ENCODE peak calls at places on chromosome 2, in nine cellular contexts. One of them, this sample, is unnamed.

GRCh38 chr2:112640800-112641675 is 4.7 kb upstream of the SLC20A1 start:
- DNase-seq in C1 segment of cervical spinal cord: no peak
- DNase-seq in right cardiac atrium: no peak
- DNase-seq in H1: no peak
- DNase-seq in SW 1271: peak; percentile 68
- DNase-seq in bronchial epithelial cell: peak; percentile 76
- DNase-seq in posterior cingulate gyrus: no peak
- DNase-seq in NCI-H1105: no peak
- DNase-seq in activated T-cell treated with anti-CD3 and anti-CD28 coated beads for 1 hour: no peak
- DNase-seq in this sample: peak; percentile 46

GRCh38 chr2:196959750-196960392 is 33.4 kb upstream of the PGAP1 start:
- DNase-seq in C1 segment of cervical spinal cord: no peak
- DNase-seq in right cardiac atrium: no peak
- DNase-seq in H1: no peak
- DNase-seq in SW 1271: no peak
- DNase-seq in bronchial epithelial cell: peak; percentile 48
- DNase-seq in posterior cingulate gyrus: no peak
- DNase-seq in NCI-H1105: no peak
- DNase-seq in activated T-cell treated with anti-CD3 and anti-CD28 coated beads for 1 hour: no peak
- DNase-seq in this sample: peak; percentile 21

GRCh38 chr2:38497670-38498037 is 105.1 kb downstream of the HNRNPLL start:
- DNase-seq in C1 segment of cervical spinal cord: no peak
- DNase-seq in right cardiac atrium: no peak
- DNase-seq in H1: no peak
- DNase-seq in SW 1271: no peak
- DNase-seq in bronchial epithelial cell: no peak
- DNase-seq in posterior cingulate gyrus: no peak
- DNase-seq in NCI-H1105: no peak
- DNase-seq in activated T-cell treated with anti-CD3 and anti-CD28 coated beads for 1 hour: no peak
- DNase-seq in this sample: no peak

GRCh38 chr2:201900362-201900761 is 94.0 kb downstream of the CDK15 start:
- DNase-seq in C1 segment of cervical spinal cord: no peak
- DNase-seq in right cardiac atrium: no peak
- DNase-seq in H1: no peak
- DNase-seq in SW 1271: no peak
- DNase-seq in bronchial epithelial cell: peak; percentile 17
- DNase-seq in posterior cingulate gyrus: no peak
- DNase-seq in NCI-H1105: no peak
- DNase-seq in activated T-cell treated with anti-CD3 and anti-CD28 coated beads for 1 hour: no peak
- DNase-seq in this sample: no peak

GRCh38 chr2:28206786-28207185 is 185.9 kb upstream of the FOSL2 start:
- DNase-seq in C1 segment of cervical spinal cord: no peak
- DNase-seq in right cardiac atrium: no peak
- DNase-seq in H1: no peak
- DNase-seq in SW 1271: no peak
- DNase-seq in bronchial epithelial cell: no peak
- DNase-seq in posterior cingulate gyrus: no peak
- DNase-seq in NCI-H1105: peak; percentile 23
- DNase-seq in activated T-cell treated with anti-CD3 and anti-CD28 coated beads for 1 hour: no peak
- DNase-seq in this sample: no peak

GRCh38 chr2:134491796-134492441 is 226.9 kb downstream of the TMEM163 start:
- DNase-seq in C1 segment of cervical spinal cord: no peak
- DNase-seq in right cardiac atrium: no peak
- DNase-seq in H1: no peak
- DNase-seq in SW 1271: no peak
- DNase-seq in bronchial epithelial cell: peak; percentile 37
- DNase-seq in posterior cingulate gyrus: no peak
- DNase-seq in NCI-H1105: peak; percentile 85
- DNase-seq in activated T-cell treated with anti-CD3 and anti-CD28 coated beads for 1 hour: no peak
- DNase-seq in this sample: peak; percentile 32

GRCh38 chr2:10022886-10023662 is 20.3 kb upstream of the KLF11 start:
- DNase-seq in C1 segment of cervical spinal cord: no peak
- DNase-seq in right cardiac atrium: peak; percentile 26
- DNase-seq in H1: no peak
- DNase-seq in SW 1271: no peak
- DNase-seq in bronchial epithelial cell: no peak
- DNase-seq in posterior cingulate gyrus: no peak
- DNase-seq in NCI-H1105: no peak
- DNase-seq in activated T-cell treated with anti-CD3 and anti-CD28 coated beads for 1 hour: no peak
- DNase-seq in this sample: no peak

GRCh38 chr2:163121483-163121882 is 282.9 kb upstream of the KCNH7 start:
- DNase-seq in C1 segment of cervical spinal cord: no peak
- DNase-seq in right cardiac atrium: no peak
- DNase-seq in H1: no peak
- DNase-seq in SW 1271: no peak
- DNase-seq in bronchial epithelial cell: no peak
- DNase-seq in posterior cingulate gyrus: no peak
- DNase-seq in NCI-H1105: no peak
- DNase-seq in activated T-cell treated with anti-CD3 and anti-CD28 coated beads for 1 hour: no peak
- DNase-seq in this sample: no peak

GRCh38 chr2:239866778-239867177 is 158.4 kb downstream of the NDUFA10 start:
- DNase-seq in C1 segment of cervical spinal cord: no peak
- DNase-seq in right cardiac atrium: no peak
- DNase-seq in H1: no peak
- DNase-seq in SW 1271: no peak
- DNase-seq in bronchial epithelial cell: no peak
- DNase-seq in posterior cingulate gyrus: no peak
- DNase-seq in NCI-H1105: no peak
- DNase-seq in activated T-cell treated with anti-CD3 and anti-CD28 coated beads for 1 hour: no peak
- DNase-seq in this sample: no peak

GRCh38 chr2:216366777-216367465 is 5.4 kb downstream of the MARCHF4 start:
- DNase-seq in C1 segment of cervical spinal cord: no peak
- DNase-seq in right cardiac atrium: no peak
- DNase-seq in H1: no peak
- DNase-seq in SW 1271: no peak
- DNase-seq in bronchial epithelial cell: no peak
- DNase-seq in posterior cingulate gyrus: no peak
- DNase-seq in NCI-H1105: no peak
- DNase-seq in activated T-cell treated with anti-CD3 and anti-CD28 coated beads for 1 hour: no peak
- DNase-seq in this sample: no peak

GRCh38 chr2:7016120-7016519 is 98.9 kb downstream of the RNF144A start:
- DNase-seq in C1 segment of cervical spinal cord: no peak
- DNase-seq in right cardiac atrium: no peak
- DNase-seq in H1: no peak
- DNase-seq in SW 1271: no peak
- DNase-seq in bronchial epithelial cell: no peak
- DNase-seq in posterior cingulate gyrus: no peak
- DNase-seq in NCI-H1105: no peak
- DNase-seq in activated T-cell treated with anti-CD3 and anti-CD28 coated beads for 1 hour: no peak
- DNase-seq in this sample: no peak

GRCh38 chr2:37026050-37026449 is 58.1 kb downstream of the HEATR5B start:
- DNase-seq in C1 segment of cervical spinal cord: no peak
- DNase-seq in right cardiac atrium: peak; percentile 27
- DNase-seq in H1: peak; percentile 19
- DNase-seq in SW 1271: no peak
- DNase-seq in bronchial epithelial cell: no peak
- DNase-seq in posterior cingulate gyrus: no peak
- DNase-seq in NCI-H1105: no peak
- DNase-seq in activated T-cell treated with anti-CD3 and anti-CD28 coated beads for 1 hour: no peak
- DNase-seq in this sample: peak; percentile 2

GRCh38 chr2:31384351-31384750 is 30.2 kb downstream of the XDH start:
- DNase-seq in C1 segment of cervical spinal cord: no peak
- DNase-seq in right cardiac atrium: no peak
- DNase-seq in H1: no peak
- DNase-seq in SW 1271: peak; percentile 77
- DNase-seq in bronchial epithelial cell: peak; percentile 90
- DNase-seq in posterior cingulate gyrus: no peak
- DNase-seq in NCI-H1105: no peak
- DNase-seq in activated T-cell treated with anti-CD3 and anti-CD28 coated beads for 1 hour: no peak
- DNase-seq in this sample: peak; percentile 90

GRCh38 chr2:160425794-160426193 is 67.8 kb downstream of the RBMS1 start:
- DNase-seq in C1 segment of cervical spinal cord: no peak
- DNase-seq in right cardiac atrium: no peak
- DNase-seq in H1: no peak
- DNase-seq in SW 1271: no peak
- DNase-seq in bronchial epithelial cell: no peak
- DNase-seq in posterior cingulate gyrus: no peak
- DNase-seq in NCI-H1105: no peak
- DNase-seq in activated T-cell treated with anti-CD3 and anti-CD28 coated beads for 1 hour: no peak
- DNase-seq in this sample: no peak

GRCh38 chr2:118848381-118849225 is 1.2 kb upstream of the EN1 start:
- DNase-seq in C1 segment of cervical spinal cord: no peak
- DNase-seq in right cardiac atrium: no peak
- DNase-seq in H1: no peak
- DNase-seq in SW 1271: no peak
- DNase-seq in bronchial epithelial cell: no peak
- DNase-seq in posterior cingulate gyrus: no peak
- DNase-seq in NCI-H1105: no peak
- DNase-seq in activated T-cell treated with anti-CD3 and anti-CD28 coated beads for 1 hour: no peak
- DNase-seq in this sample: no peak

GRCh38 chr2:236781933-236782788 is 212.5 kb downstream of the ACKR3 start:
- DNase-seq in C1 segment of cervical spinal cord: no peak
- DNase-seq in right cardiac atrium: no peak
- DNase-seq in H1: no peak
- DNase-seq in SW 1271: no peak
- DNase-seq in bronchial epithelial cell: no peak
- DNase-seq in posterior cingulate gyrus: no peak
- DNase-seq in NCI-H1105: no peak
- DNase-seq in activated T-cell treated with anti-CD3 and anti-CD28 coated beads for 1 hour: no peak
- DNase-seq in this sample: no peak

GRCh38 chr2:126657636-126658315 is 1.8 kb downstream of the GYPC start:
- DNase-seq in C1 segment of cervical spinal cord: no peak
- DNase-seq in right cardiac atrium: peak; percentile 90
- DNase-seq in H1: peak; percentile 38
- DNase-seq in SW 1271: peak; percentile 68
- DNase-seq in bronchial epithelial cell: peak; percentile 5
- DNase-seq in posterior cingulate gyrus: no peak
- DNase-seq in NCI-H1105: no peak
- DNase-seq in activated T-cell treated with anti-CD3 and anti-CD28 coated beads for 1 hour: peak; percentile 44
- DNase-seq in this sample: peak; percentile 5

GRCh38 chr2:10493636-10494281 is 45.6 kb upstream of the ODC1 start:
- DNase-seq in C1 segment of cervical spinal cord: no peak
- DNase-seq in right cardiac atrium: no peak
- DNase-seq in H1: no peak
- DNase-seq in SW 1271: peak; percentile 74
- DNase-seq in bronchial epithelial cell: peak; percentile 99
- DNase-seq in posterior cingulate gyrus: no peak
- DNase-seq in NCI-H1105: no peak
- DNase-seq in activated T-cell treated with anti-CD3 and anti-CD28 coated beads for 1 hour: peak; percentile 59
- DNase-seq in this sample: peak; percentile 100

GRCh38 chr2:68487773-68488355 is 20.5 kb downstream of the APLF start:
- DNase-seq in C1 segment of cervical spinal cord: no peak
- DNase-seq in right cardiac atrium: no peak
- DNase-seq in H1: no peak
- DNase-seq in SW 1271: no peak
- DNase-seq in bronchial epithelial cell: peak; percentile 47
- DNase-seq in posterior cingulate gyrus: no peak
- DNase-seq in NCI-H1105: peak; percentile 12
- DNase-seq in activated T-cell treated with anti-CD3 and anti-CD28 coated beads for 1 hour: no peak
- DNase-seq in this sample: peak; percentile 42

GRCh38 chr2:148244593-148245292 is 223.9 kb downstream of the MBD5 start:
- DNase-seq in C1 segment of cervical spinal cord: no peak
- DNase-seq in right cardiac atrium: no peak
- DNase-seq in H1: no peak
- DNase-seq in SW 1271: no peak
- DNase-seq in bronchial epithelial cell: peak; percentile 54
- DNase-seq in posterior cingulate gyrus: no peak
- DNase-seq in NCI-H1105: no peak
- DNase-seq in activated T-cell treated with anti-CD3 and anti-CD28 coated beads for 1 hour: no peak
- DNase-seq in this sample: peak; percentile 53

GRCh38 chr2:54084600-54084999 is 30.8 kb upstream of the ACYP2 start:
- DNase-seq in C1 segment of cervical spinal cord: no peak
- DNase-seq in right cardiac atrium: no peak
- DNase-seq in H1: no peak
- DNase-seq in SW 1271: no peak
- DNase-seq in bronchial epithelial cell: peak; percentile 42
- DNase-seq in posterior cingulate gyrus: peak; percentile 41
- DNase-seq in NCI-H1105: no peak
- DNase-seq in activated T-cell treated with anti-CD3 and anti-CD28 coated beads for 1 hour: no peak
- DNase-seq in this sample: peak; percentile 57

GRCh38 chr2:196233033-196233807 is 61.8 kb upstream of the STK17B start:
- DNase-seq in C1 segment of cervical spinal cord: no peak
- DNase-seq in right cardiac atrium: no peak
- DNase-seq in H1: no peak
- DNase-seq in SW 1271: no peak
- DNase-seq in bronchial epithelial cell: peak; percentile 98
- DNase-seq in posterior cingulate gyrus: no peak
- DNase-seq in NCI-H1105: no peak
- DNase-seq in activated T-cell treated with anti-CD3 and anti-CD28 coated beads for 1 hour: no peak
- DNase-seq in this sample: peak; percentile 97

GRCh38 chr2:164796999-164797398 is 44.6 kb downstream of the COBLL1 start:
- DNase-seq in C1 segment of cervical spinal cord: no peak
- DNase-seq in right cardiac atrium: no peak
- DNase-seq in H1: no peak
- DNase-seq in SW 1271: no peak
- DNase-seq in bronchial epithelial cell: no peak
- DNase-seq in posterior cingulate gyrus: no peak
- DNase-seq in NCI-H1105: no peak
- DNase-seq in activated T-cell treated with anti-CD3 and anti-CD28 coated beads for 1 hour: no peak
- DNase-seq in this sample: no peak

GRCh38 chr2:166127217-166128155 is at the start of gene SCN1A:
- DNase-seq in C1 segment of cervical spinal cord: no peak
- DNase-seq in right cardiac atrium: peak; percentile 39
- DNase-seq in H1: no peak
- DNase-seq in SW 1271: no peak
- DNase-seq in bronchial epithelial cell: peak; percentile 51
- DNase-seq in posterior cingulate gyrus: peak; percentile 22
- DNase-seq in NCI-H1105: peak; percentile 62
- DNase-seq in activated T-cell treated with anti-CD3 and anti-CD28 coated beads for 1 hour: no peak
- DNase-seq in this sample: peak; percentile 51

GRCh38 chr2:11914455-11914854 is 168.0 kb downstream of the LPIN1 start:
- DNase-seq in C1 segment of cervical spinal cord: no peak
- DNase-seq in right cardiac atrium: no peak
- DNase-seq in H1: no peak
- DNase-seq in SW 1271: no peak
- DNase-seq in bronchial epithelial cell: peak; percentile 86
- DNase-seq in posterior cingulate gyrus: no peak
- DNase-seq in NCI-H1105: no peak
- DNase-seq in activated T-cell treated with anti-CD3 and anti-CD28 coated beads for 1 hour: no peak
- DNase-seq in this sample: peak; percentile 92

GRCh38 chr2:241788572-241788971 is 11.9 kb downstream of the GAL3ST2 start:
- DNase-seq in C1 segment of cervical spinal cord: no peak
- DNase-seq in right cardiac atrium: no peak
- DNase-seq in H1: no peak
- DNase-seq in SW 1271: no peak
- DNase-seq in bronchial epithelial cell: peak; percentile 14
- DNase-seq in posterior cingulate gyrus: no peak
- DNase-seq in NCI-H1105: no peak
- DNase-seq in activated T-cell treated with anti-CD3 and anti-CD28 coated beads for 1 hour: no peak
- DNase-seq in this sample: no peak

GRCh38 chr2:98329549-98329948 is 16.7 kb upstream of the CNGA3 start:
- DNase-seq in C1 segment of cervical spinal cord: no peak
- DNase-seq in right cardiac atrium: no peak
- DNase-seq in H1: no peak
- DNase-seq in SW 1271: no peak
- DNase-seq in bronchial epithelial cell: no peak
- DNase-seq in posterior cingulate gyrus: no peak
- DNase-seq in NCI-H1105: no peak
- DNase-seq in activated T-cell treated with anti-CD3 and anti-CD28 coated beads for 1 hour: no peak
- DNase-seq in this sample: no peak

GRCh38 chr2:235570256-235570655 is 76.4 kb downstream of the AGAP1 start:
- DNase-seq in C1 segment of cervical spinal cord: no peak
- DNase-seq in right cardiac atrium: no peak
- DNase-seq in H1: no peak
- DNase-seq in SW 1271: no peak
- DNase-seq in bronchial epithelial cell: no peak
- DNase-seq in posterior cingulate gyrus: no peak
- DNase-seq in NCI-H1105: no peak
- DNase-seq in activated T-cell treated with anti-CD3 and anti-CD28 coated beads for 1 hour: no peak
- DNase-seq in this sample: no peak

GRCh38 chr2:17301437-17301836 is 216.8 kb downstream of the RAD51AP2 start:
- DNase-seq in C1 segment of cervical spinal cord: no peak
- DNase-seq in right cardiac atrium: no peak
- DNase-seq in H1: peak; percentile 33
- DNase-seq in SW 1271: no peak
- DNase-seq in bronchial epithelial cell: no peak
- DNase-seq in posterior cingulate gyrus: no peak
- DNase-seq in NCI-H1105: no peak
- DNase-seq in activated T-cell treated with anti-CD3 and anti-CD28 coated beads for 1 hour: no peak
- DNase-seq in this sample: no peak

GRCh38 chr2:241516520-241516965 is 8.2 kb upstream of the STK25 start:
- DNase-seq in C1 segment of cervical spinal cord: no peak
- DNase-seq in right cardiac atrium: no peak
- DNase-seq in H1: no peak
- DNase-seq in SW 1271: no peak
- DNase-seq in bronchial epithelial cell: no peak
- DNase-seq in posterior cingulate gyrus: no peak
- DNase-seq in NCI-H1105: no peak
- DNase-seq in activated T-cell treated with anti-CD3 and anti-CD28 coated beads for 1 hour: no peak
- DNase-seq in this sample: no peak

GRCh38 chr2:225379861-225380260 is 19.6 kb upstream of the NYAP2 start:
- DNase-seq in C1 segment of cervical spinal cord: no peak
- DNase-seq in right cardiac atrium: no peak
- DNase-seq in H1: no peak
- DNase-seq in SW 1271: no peak
- DNase-seq in bronchial epithelial cell: no peak
- DNase-seq in posterior cingulate gyrus: no peak
- DNase-seq in NCI-H1105: peak; percentile 72
- DNase-seq in activated T-cell treated with anti-CD3 and anti-CD28 coated beads for 1 hour: no peak
- DNase-seq in this sample: no peak